ENCODE peak calls at places on chromosomes 5 and 9, in ten cellular contexts. F is omental fat pad; L is NCI-H1694; W is stimulated activated CD4-positive, alpha-beta T cell treated with anti-CD3 and anti-CD28 coated beads, Interleukin-1b, Interleukin-23, amount 100 ng/mL, for 4 hours; U is mammary epithelial cell; Z is neural progenitor cell; D is naive thymus-derived CD8-positive, alpha-beta T cell; O is GM04503; G is NCI-H1092 treated with DMSO at 0.1 percent for 48 hours; T is small intestine. Y is an unnamed sample.

GRCh38 chr9:137771580-137771979 is 106.0 kb upstream of the CACNA1B start:
- DNase-seq in F (no peak), L (no peak), T (peak; percentile 73), G (no peak), O (no peak), W (no peak), D (no peak), U (no peak), Z (no peak), Y (no peak)

GRCh38 chr5:14266171-14266570 is 123.0 kb downstream of the TRIO start:
- DNase-seq in Z (no peak), W (no peak), F (no peak), D (no peak), L (no peak), G (no peak), O (no peak), U (no peak), T (no peak), Y (no peak)

GRCh38 chr5:179259731-179260323 is 85.4 kb downstream of the ADAMTS2 start:
- DNase-seq in T (no peak), Z (no peak), L (no peak), G (no peak), U (no peak), D (no peak), W (no peak), O (no peak), F (no peak), Y (no peak)

GRCh38 chr5:115414406-115415142 is 118.1 kb upstream of the CCDC112 start:
- DNase-seq in O (peak; percentile 77), D (no peak), T (peak; percentile 35), W (no peak), L (no peak), G (no peak), F (no peak), U (no peak), Z (no peak), Y (no peak)

GRCh38 chr5:33938507-33938796 is 2.3 kb downstream of the RXFP3 start:
- DNase-seq in O (no peak), G (no peak), U (no peak), Z (no peak), L (no peak), W (no peak), D (no peak), T (no peak), F (no peak), Y (no peak)

GRCh38 chr9:36158917-36159316 is 10.3 kb upstream of the CCIN start:
- DNase-seq in D (no peak), Z (no peak), F (no peak), T (no peak), W (no peak), L (no peak), G (no peak), O (no peak), U (no peak), Y (no peak)

GRCh38 chr5:6056280-6056679 is 322.1 kb downstream of the MED10 start:
- DNase-seq in Z (no peak), G (no peak), D (no peak), T (no peak), L (no peak), W (no peak), U (no peak), O (no peak), F (no peak), Y (no peak)

GRCh38 chr5:143023447-143024096 is 253.4 kb downstream of the ARHGAP26 start:
- DNase-seq in O (no peak), Z (peak; percentile 30), L (no peak), F (no peak), W (no peak), T (no peak), U (no peak), D (no peak), G (peak; percentile 64), Y (no peak)

GRCh38 chr9:126556560-126557250 is 57.0 kb upstream of the LMX1B start:
- DNase-seq in Z (no peak), L (no peak), T (no peak), O (no peak), D (no peak), G (no peak), F (no peak), U (no peak), W (no peak), Y (no peak)

GRCh38 chr5:158541535-158541934 is 558.2 kb downstream of the EBF1 start:
- DNase-seq in U (no peak), D (no peak), T (no peak), O (no peak), Z (no peak), L (no peak), F (no peak), W (no peak), G (no peak), Y (no peak)

GRCh38 chr5:165130656-165131055 is 1625.2 kb downstream of the MAT2B start:
- DNase-seq in D (no peak), O (no peak), T (no peak), L (no peak), W (no peak), Z (no peak), F (no peak), G (no peak), U (no peak), Y (no peak)

GRCh38 chr5:167664222-167664804 is 627.1 kb upstream of the WWC1 start:
- DNase-seq in U (no peak), D (no peak), W (no peak), G (no peak), O (no peak), L (no peak), Z (no peak), T (no peak), F (no peak), Y (no peak)

GRCh38 chr9:107733530-107733907 is 243.9 kb upstream of the KLF4 start:
- DNase-seq in G (no peak), F (no peak), L (no peak), U (no peak), W (no peak), Z (no peak), D (no peak), T (peak; percentile 56), O (no peak), Y (no peak)

GRCh38 chr5:140318778-140319177 is 15.9 kb upstream of the PFDN1 start:
- DNase-seq in U (no peak), F (no peak), T (peak; percentile 31), G (no peak), W (no peak), O (no peak), Z (no peak), D (no peak), L (no peak), Y (no peak)

GRCh38 chr5:15499528-15500325 is at the start of gene FBXL7:
- DNase-seq in T (no peak), Z (peak; percentile 92), W (no peak), D (no peak), F (peak; percentile 29), L (peak; percentile 36), G (no peak), O (no peak), U (peak; percentile 52), Y (no peak)

GRCh38 chr9:19994296-19994695 is 205.5 kb upstream of the SLC24A2 start:
- DNase-seq in D (no peak), U (peak; percentile 86), G (no peak), T (no peak), O (no peak), F (no peak), L (no peak), W (no peak), Z (no peak), Y (no peak)

GRCh38 chr5:15786884-15787283 is 286.9 kb downstream of the FBXL7 start:
- DNase-seq in W (no peak), T (no peak), D (no peak), U (no peak), G (no peak), F (no peak), Z (no peak), O (no peak), L (no peak), Y (no peak)

GRCh38 chr5:101429241-101429640 is 526.2 kb upstream of the ST8SIA4 start:
- DNase-seq in L (no peak), O (peak; percentile 34), U (no peak), W (no peak), Z (no peak), G (no peak), T (no peak), D (no peak), F (no peak), Y (no peak)

GRCh38 chr9:130579738-130580463 is 524 bp downstream of the FUBP3 start:
- DNase-seq in W (no peak), D (no peak), O (peak; percentile 0), Z (peak; percentile 38), U (peak; percentile 19), G (no peak), L (no peak), T (no peak), F (no peak), Y (no peak)

GRCh38 chr9:104934686-104935413 is 6.9 kb upstream of the ABCA1 start:
- DNase-seq in L (no peak), T (no peak), Z (no peak), U (no peak), W (no peak), O (no peak), F (no peak), D (no peak), G (no peak), Y (no peak)

GRCh38 chr5:5140051-5141010 is at the start of gene ADAMTS16:
- DNase-seq in F (no peak), T (no peak), W (no peak), Z (peak; percentile 78), D (no peak), U (no peak), G (no peak), L (no peak), O (no peak), Y (no peak)

GRCh38 chr9:70291446-70291845 is 32.7 kb downstream of the SMC5 start:
- DNase-seq in T (no peak), Z (no peak), W (no peak), L (no peak), O (no peak), G (no peak), D (no peak), F (no peak), U (no peak), Y (no peak)

GRCh38 chr9:95044731-95045508 is 272.6 kb downstream of the FANCC start:
- DNase-seq in T (peak; percentile 75), G (no peak), L (no peak), F (no peak), Z (peak; percentile 91), O (no peak), D (no peak), U (no peak), W (no peak), Y (no peak)

GRCh38 chr5:81849769-81850367 is 99.0 kb upstream of the SSBP2 start:
- DNase-seq in T (peak; percentile 43), Z (peak; percentile 44), G (no peak), O (no peak), D (no peak), F (no peak), U (no peak), W (no peak), L (no peak), Y (no peak)

GRCh38 chr9:28456886-28457285 is 883.6 kb upstream of the C9orf72 start:
- DNase-seq in T (no peak), W (no peak), U (no peak), O (no peak), G (no peak), F (no peak), Z (no peak), D (no peak), L (no peak), Y (no peak)

GRCh38 chr9:134637241-134637640 is 4.4 kb upstream of the COL5A1 start:
- DNase-seq in W (no peak), G (peak; percentile 5), T (no peak), D (no peak), O (no peak), F (no peak), L (no peak), Z (no peak), U (no peak), Y (no peak)

GRCh38 chr5:143516249-143516648 is 112.8 kb upstream of the NR3C1 start:
- DNase-seq in Z (no peak), U (no peak), W (no peak), G (no peak), F (no peak), O (no peak), D (no peak), T (no peak), L (no peak), Y (no peak)

GRCh38 chr5:128782446-128782845 is 182.8 kb upstream of the SLC27A6 start:
- DNase-seq in L (no peak), Z (no peak), D (no peak), U (peak; percentile 79), T (peak; percentile 5), O (no peak), F (no peak), G (no peak), W (no peak), Y (no peak)